ENCODE peak calls at places on chromosomes 4 and X, in seven cellular contexts. One of them, this sample, is unnamed.

GRCh38 chrX:150635952-150636351 is 57.2 kb upstream of the MTMR1 start:
- DNase-seq in HepG2: no peak
- DNase-seq in HCT116: no peak
- DNase-seq in SK-N-SH: no peak
- DNase-seq in K562: no peak
- DNase-seq in Panc1: peak
- DNase-seq in H1: no peak
- DNase-seq in this sample: peak

GRCh38 chr4:3217771-3218170 is 31.2 kb upstream of the MSANTD1 start:
- DNase-seq in HepG2: no peak
- DNase-seq in HCT116: no peak
- DNase-seq in SK-N-SH: no peak
- DNase-seq in K562: no peak
- DNase-seq in Panc1: no peak
- DNase-seq in H1: no peak
- DNase-seq in this sample: no peak

GRCh38 chrX:1244164-1245076 is 24.2 kb upstream of the CSF2RA start:
- DNase-seq in HepG2: no peak
- DNase-seq in HCT116: no peak
- DNase-seq in SK-N-SH: no peak
- DNase-seq in K562: no peak
- DNase-seq in Panc1: no peak
- DNase-seq in H1: no peak
- DNase-seq in this sample: no peak

GRCh38 chr4:141350122-141350904 is 129.6 kb downstream of the ZNF330 start:
- DNase-seq in HepG2: no peak
- DNase-seq in HCT116: no peak
- DNase-seq in SK-N-SH: no peak
- DNase-seq in K562: no peak
- DNase-seq in Panc1: no peak
- DNase-seq in H1: no peak
- DNase-seq in this sample: no peak

GRCh38 chr4:149493492-149493891 is 322.2 kb downstream of the IQCM start:
- DNase-seq in HepG2: peak
- DNase-seq in HCT116: no peak
- DNase-seq in SK-N-SH: no peak
- DNase-seq in K562: no peak
- DNase-seq in Panc1: no peak
- DNase-seq in H1: no peak
- DNase-seq in this sample: no peak

GRCh38 chr4:113882668-113883067 is 96.8 kb downstream of the ARSJ start:
- DNase-seq in HepG2: no peak
- DNase-seq in HCT116: no peak
- DNase-seq in SK-N-SH: no peak
- DNase-seq in K562: no peak
- DNase-seq in Panc1: no peak
- DNase-seq in H1: no peak
- DNase-seq in this sample: no peak

GRCh38 chrX:38660395-38661179 is 99.2 kb downstream of the TSPAN7 start:
- DNase-seq in HepG2: peak
- DNase-seq in HCT116: no peak
- DNase-seq in SK-N-SH: no peak
- DNase-seq in K562: no peak
- DNase-seq in Panc1: no peak
- DNase-seq in H1: no peak
- DNase-seq in this sample: no peak

GRCh38 chr4:95360911-95361695 is 187.7 kb downstream of the UNC5C start:
- DNase-seq in HepG2: no peak
- DNase-seq in HCT116: no peak
- DNase-seq in SK-N-SH: no peak
- DNase-seq in K562: no peak
- DNase-seq in Panc1: no peak
- DNase-seq in H1: no peak
- DNase-seq in this sample: no peak

GRCh38 chr4:70559216-70559830 is 32.7 kb upstream of the AMBN start:
- DNase-seq in HepG2: peak
- DNase-seq in HCT116: peak
- DNase-seq in SK-N-SH: peak
- DNase-seq in K562: peak
- DNase-seq in Panc1: peak
- DNase-seq in H1: no peak
- DNase-seq in this sample: no peak

GRCh38 chr4:171519457-171519856 is 293.7 kb upstream of the GALNTL6 start:
- DNase-seq in HepG2: no peak
- DNase-seq in HCT116: no peak
- DNase-seq in SK-N-SH: no peak
- DNase-seq in K562: no peak
- DNase-seq in Panc1: no peak
- DNase-seq in H1: no peak
- DNase-seq in this sample: no peak

GRCh38 chrX:130145123-130145522 is 20.5 kb downstream of the AIFM1 start:
- DNase-seq in HepG2: no peak
- DNase-seq in HCT116: no peak
- DNase-seq in SK-N-SH: no peak
- DNase-seq in K562: no peak
- DNase-seq in Panc1: no peak
- DNase-seq in H1: no peak
- DNase-seq in this sample: no peak

GRCh38 chr4:72301759-72302158 is 267.3 kb downstream of the ADAMTS3 start:
- DNase-seq in HepG2: no peak
- DNase-seq in HCT116: no peak
- DNase-seq in SK-N-SH: no peak
- DNase-seq in K562: no peak
- DNase-seq in Panc1: no peak
- DNase-seq in H1: no peak
- DNase-seq in this sample: no peak

GRCh38 chr4:48556268-48556667 is 66.2 kb downstream of the ZAR1 start:
- DNase-seq in HepG2: no peak
- DNase-seq in HCT116: no peak
- DNase-seq in SK-N-SH: peak
- DNase-seq in K562: no peak
- DNase-seq in Panc1: no peak
- DNase-seq in H1: no peak
- DNase-seq in this sample: no peak

GRCh38 chr4:1578301-1578781 is 105.8 kb downstream of the FAM53A start:
- DNase-seq in HepG2: no peak
- DNase-seq in HCT116: no peak
- DNase-seq in SK-N-SH: no peak
- DNase-seq in K562: no peak
- DNase-seq in Panc1: no peak
- DNase-seq in H1: no peak
- DNase-seq in this sample: no peak

GRCh38 chr4:176840166-176840565 is 47.4 kb upstream of the VEGFC start:
- DNase-seq in HepG2: no peak
- DNase-seq in HCT116: no peak
- DNase-seq in SK-N-SH: no peak
- DNase-seq in K562: no peak
- DNase-seq in Panc1: no peak
- DNase-seq in H1: no peak
- DNase-seq in this sample: no peak

GRCh38 chrX:106263817-106264216 is 95.7 kb downstream of the PWWP3B start:
- DNase-seq in HepG2: no peak
- DNase-seq in HCT116: no peak
- DNase-seq in SK-N-SH: no peak
- DNase-seq in K562: no peak
- DNase-seq in Panc1: no peak
- DNase-seq in H1: no peak
- DNase-seq in this sample: no peak

GRCh38 chrX:151564035-151564434 is 560 bp downstream of the PASD1 start:
- DNase-seq in HepG2: no peak
- DNase-seq in HCT116: no peak
- DNase-seq in SK-N-SH: no peak
- DNase-seq in K562: no peak
- DNase-seq in Panc1: no peak
- DNase-seq in H1: no peak
- DNase-seq in this sample: no peak

GRCh38 chrX:64894454-64895038 is 81.7 kb downstream of the ZC4H2 start:
- DNase-seq in HepG2: peak
- DNase-seq in HCT116: peak
- DNase-seq in SK-N-SH: peak
- DNase-seq in K562: peak
- DNase-seq in Panc1: peak
- DNase-seq in H1: peak
- DNase-seq in this sample: no peak

GRCh38 chr4:98484031-98484430 is 174.4 kb downstream of the TSPAN5 start:
- DNase-seq in HepG2: no peak
- DNase-seq in HCT116: no peak
- DNase-seq in SK-N-SH: no peak
- DNase-seq in K562: no peak
- DNase-seq in Panc1: no peak
- DNase-seq in H1: no peak
- DNase-seq in this sample: no peak

GRCh38 chr4:174040287-174040686 is 243.2 kb downstream of the FBXO8 start:
- DNase-seq in HepG2: no peak
- DNase-seq in HCT116: no peak
- DNase-seq in SK-N-SH: no peak
- DNase-seq in K562: no peak
- DNase-seq in Panc1: no peak
- DNase-seq in H1: no peak
- DNase-seq in this sample: no peak

GRCh38 chrX:153689654-153690465 is 2.1 kb downstream of the SLC6A8 start:
- DNase-seq in HepG2: no peak
- DNase-seq in HCT116: no peak
- DNase-seq in SK-N-SH: peak
- DNase-seq in K562: peak
- DNase-seq in Panc1: no peak
- DNase-seq in H1: no peak
- DNase-seq in this sample: no peak

DNA sequence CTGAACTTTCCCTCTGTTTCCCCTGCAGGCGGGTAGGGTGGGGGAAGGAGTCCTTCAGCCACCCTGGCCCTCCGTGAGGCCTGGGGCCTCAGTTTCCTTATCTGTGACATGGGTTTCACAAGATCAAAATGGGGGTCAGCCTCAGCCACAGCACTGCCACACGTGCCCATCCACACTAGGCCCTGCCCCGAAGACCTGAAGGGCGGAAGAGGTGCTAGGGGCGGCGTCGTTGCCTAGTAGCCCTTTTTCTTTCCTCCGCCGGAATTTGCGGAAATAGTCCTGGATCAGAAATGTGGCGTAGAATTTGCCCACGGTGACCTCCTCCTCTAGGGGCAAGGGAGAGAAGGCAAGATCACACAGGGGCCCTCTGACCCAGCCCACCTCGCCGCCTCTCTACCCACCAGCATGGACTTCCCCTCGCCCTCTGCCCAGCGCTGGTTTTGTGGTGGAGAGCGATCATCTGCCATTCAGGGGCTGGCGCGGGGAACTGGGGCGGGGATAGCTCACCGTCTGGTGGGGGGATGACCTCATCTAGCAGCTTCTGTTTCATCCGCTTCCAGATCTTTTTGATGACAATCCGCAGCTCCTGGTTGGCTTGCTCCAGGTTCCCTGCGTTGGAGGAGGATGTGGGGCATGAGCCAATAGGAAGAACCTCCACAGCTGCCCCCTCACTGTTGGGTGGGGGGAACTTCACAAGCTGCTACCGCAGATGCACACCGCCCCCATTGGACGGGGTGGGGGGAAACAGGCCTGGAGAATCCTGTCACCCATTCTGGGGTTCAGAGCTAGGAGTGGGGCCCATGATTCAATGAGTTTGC is 9.7 kb upstream of the SYP start:
- DNase-seq in HepG2: no peak
- DNase-seq in HCT116: no peak
- DNase-seq in SK-N-SH: no peak
- DNase-seq in K562: peak
- DNase-seq in Panc1: no peak
- DNase-seq in H1: no peak
- DNase-seq in this sample: no peak
- TF ChIP-seq SIN3A in HepG2: no peak
- TF ChIP-seq SIN3A in HCT116: no peak
- TF ChIP-seq SIN3A in SK-N-SH: no peak
- TF ChIP-seq SIN3A in K562: no peak
- TF ChIP-seq SIN3A in Panc1: no peak
- TF ChIP-seq SIN3A in H1: no peak
- TF ChIP-seq SIN3A in this sample: no peak

GRCh38 chr4:82785248-82786003 is 13.2 kb downstream of the SCD5 start:
- DNase-seq in HepG2: peak
- DNase-seq in HCT116: peak
- DNase-seq in SK-N-SH: no peak
- DNase-seq in K562: peak
- DNase-seq in Panc1: no peak
- DNase-seq in H1: no peak
- DNase-seq in this sample: no peak
- TF ChIP-seq SIN3A in HepG2: no peak
- TF ChIP-seq SIN3A in HCT116: no peak
- TF ChIP-seq SIN3A in SK-N-SH: no peak
- TF ChIP-seq SIN3A in K562: no peak
- TF ChIP-seq SIN3A in Panc1: no peak
- TF ChIP-seq SIN3A in H1: no peak
- TF ChIP-seq SIN3A in this sample: no peak

DNA sequence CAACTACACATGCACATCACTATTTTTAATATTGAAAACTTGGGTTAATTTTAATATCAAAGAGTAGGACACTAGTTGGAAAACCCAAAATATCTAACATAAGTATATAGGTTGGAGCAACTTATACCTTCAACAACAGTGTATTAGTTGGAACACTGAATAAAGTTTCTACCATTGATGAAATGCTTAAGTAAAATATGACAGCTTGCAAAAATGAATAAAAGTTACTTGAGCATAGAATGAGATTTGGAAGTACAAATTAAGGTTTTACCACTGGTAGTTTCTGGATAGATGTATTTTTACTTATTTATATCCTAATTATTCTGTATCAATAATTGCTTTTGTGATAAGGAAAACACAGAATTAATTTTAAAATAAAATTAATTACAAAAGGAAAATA is 1079.6 kb downstream of the ADGRL3 start:
- DNase-seq in HepG2: no peak
- DNase-seq in HCT116: no peak
- DNase-seq in SK-N-SH: no peak
- DNase-seq in K562: no peak
- DNase-seq in Panc1: no peak
- DNase-seq in H1: no peak
- DNase-seq in this sample: no peak
- TF ChIP-seq SIN3A in HepG2: no peak
- TF ChIP-seq SIN3A in HCT116: no peak
- TF ChIP-seq SIN3A in SK-N-SH: no peak
- TF ChIP-seq SIN3A in K562: no peak
- TF ChIP-seq SIN3A in Panc1: no peak
- TF ChIP-seq SIN3A in H1: no peak
- TF ChIP-seq SIN3A in this sample: no peak

GRCh38 chr4:89570931-89571330 is 263.3 kb upstream of the GPRIN3 start:
- DNase-seq in HepG2: no peak
- DNase-seq in HCT116: no peak
- DNase-seq in SK-N-SH: no peak
- DNase-seq in K562: no peak
- DNase-seq in Panc1: no peak
- DNase-seq in H1: no peak
- DNase-seq in this sample: no peak

GRCh38 chr4:89562715-89563114 is 255.1 kb upstream of the GPRIN3 start:
- DNase-seq in HepG2: no peak
- DNase-seq in HCT116: no peak
- DNase-seq in SK-N-SH: no peak
- DNase-seq in K562: no peak
- DNase-seq in Panc1: no peak
- DNase-seq in H1: no peak
- DNase-seq in this sample: no peak

GRCh38 chr4:89572224-89572858 is 264.6 kb downstream of the SNCA start:
- DNase-seq in HepG2: no peak
- DNase-seq in HCT116: no peak
- DNase-seq in SK-N-SH: no peak
- DNase-seq in K562: no peak
- DNase-seq in Panc1: no peak
- DNase-seq in H1: no peak
- DNase-seq in this sample: no peak

GRCh38 chr4:89563431-89563830 is 255.8 kb upstream of the GPRIN3 start:
- DNase-seq in HepG2: no peak
- DNase-seq in HCT116: no peak
- DNase-seq in SK-N-SH: no peak
- DNase-seq in K562: no peak
- DNase-seq in Panc1: no peak
- DNase-seq in H1: no peak
- DNase-seq in this sample: no peak

GRCh38 chr4:89567936-89568335 is 260.3 kb upstream of the GPRIN3 start:
- DNase-seq in HepG2: no peak
- DNase-seq in HCT116: no peak
- DNase-seq in SK-N-SH: no peak
- DNase-seq in K562: no peak
- DNase-seq in Panc1: no peak
- DNase-seq in H1: no peak
- DNase-seq in this sample: no peak
- TF ChIP-seq SIN3A in HepG2: no peak
- TF ChIP-seq SIN3A in HCT116: no peak
- TF ChIP-seq SIN3A in SK-N-SH: no peak
- TF ChIP-seq SIN3A in K562: no peak
- TF ChIP-seq SIN3A in Panc1: no peak
- TF ChIP-seq SIN3A in H1: no peak
- TF ChIP-seq SIN3A in this sample: no peak

This sample was measured in GM12878.